ENCODE peak calls at places on chromosomes 16 and 17, in ten cellular contexts. S, V, A, Z, Q, U, M, L, R and T are unnamed samples.

GRCh38 chr17:18261146-18261515 is 669 bp downstream of the MIEF2 start:
- DNase-seq in S (peak; percentile 73), V (peak; percentile 66), A (peak; percentile 66), Z (no peak), Q (peak; percentile 96), U (peak; percentile 87), M (peak; percentile 99), L (peak; percentile 84), R (peak; percentile 81), T (peak; percentile 57)

GRCh38 chr17:57697197-57697596 is 47.9 kb downstream of the CCDC182 start:
- DNase-seq in S (no peak), V (no peak), A (no peak), Z (no peak), Q (no peak), U (no peak), M (no peak), L (no peak), R (no peak), T (no peak)

GRCh38 chr16:546909-547770 is 13.1 kb upstream of the PRR35 start:
- DNase-seq in S (peak; percentile 64), V (peak; percentile 86), A (peak; percentile 91), Z (peak; percentile 55), Q (peak; percentile 91), U (peak; percentile 62), M (peak; percentile 59), L (peak; percentile 58), R (peak; percentile 82), T (peak; percentile 77)

GRCh38 chr17:65712383-65713267 is 151.2 kb upstream of the AXIN2 start:
- DNase-seq in S (peak; percentile 69), V (no peak), A (no peak), Z (no peak), Q (no peak), U (no peak), M (no peak), L (no peak), R (no peak), T (no peak)

GRCh38 chr17:44529864-44530263 is 26.7 kb upstream of the GPATCH8 start:
- DNase-seq in S (no peak), V (no peak), A (no peak), Z (no peak), Q (no peak), U (no peak), M (no peak), L (no peak), R (no peak), T (no peak)

GRCh38 chr17:8120520-8121443 is 2.5 kb upstream of the ALOXE3 start:
- DNase-seq in S (peak; percentile 58), V (peak; percentile 67), A (peak; percentile 74), Z (peak; percentile 41), Q (peak; percentile 77), U (peak; percentile 59), M (no peak), L (peak; percentile 41), R (peak; percentile 71), T (peak; percentile 43)

GRCh38 chr16:78598186-78598585 is 498.7 kb downstream of the WWOX start:
- DNase-seq in S (no peak), V (no peak), A (no peak), Z (no peak), Q (no peak), U (no peak), M (no peak), L (no peak), R (no peak), T (no peak)

GRCh38 chr16:11079657-11080187 is 135.4 kb downstream of the CLEC16A start:
- DNase-seq in S (no peak), V (no peak), A (no peak), Z (no peak), Q (no peak), U (no peak), M (no peak), L (no peak), R (no peak), T (no peak)

GRCh38 chr17:15023589-15023988 is 241.5 kb downstream of the PMP22 start:
- DNase-seq in S (no peak), V (no peak), A (no peak), Z (no peak), Q (no peak), U (no peak), M (no peak), L (no peak), R (no peak), T (no peak)

GRCh38 chr17:8836821-8837426 is 30.6 kb downstream of the PIK3R6 start:
- DNase-seq in S (no peak), V (no peak), A (no peak), Z (no peak), Q (peak; percentile 18), U (no peak), M (no peak), L (no peak), R (peak; percentile 14), T (no peak)

GRCh38 chr17:3963214-3964201 is 729 bp downstream of the ATP2A3 start:
- DNase-seq in S (no peak), V (peak; percentile 73), A (no peak), Z (no peak), Q (no peak), U (no peak), M (no peak), L (no peak), R (peak; percentile 95), T (no peak)

GRCh38 chr17:76243826-76244679 is 3.8 kb upstream of the RNF157 start:
- DNase-seq in S (no peak), V (no peak), A (no peak), Z (no peak), Q (peak; percentile 50), U (no peak), M (no peak), L (no peak), R (no peak), T (no peak)

GRCh38 chr17:8859029-8859803 is 8.3 kb downstream of the PIK3R6 start:
- DNase-seq in S (no peak), V (no peak), A (no peak), Z (peak; percentile 23), Q (no peak), U (no peak), M (no peak), L (no peak), R (peak; percentile 49), T (no peak)

GRCh38 chr17:60442271-60443201 is 20.2 kb downstream of the CHCT1 start:
- DNase-seq in S (no peak), V (no peak), A (no peak), Z (no peak), Q (no peak), U (no peak), M (no peak), L (no peak), R (no peak), T (no peak)

GRCh38 chr17:8707591-8708453 is 36.8 kb downstream of the CCDC42 start:
- DNase-seq in S (peak; percentile 45), V (no peak), A (no peak), Z (no peak), Q (peak; percentile 64), U (no peak), M (no peak), L (no peak), R (no peak), T (no peak)

GRCh38 chr17:30352247-30352814 is 18.5 kb upstream of the TMIGD1 start:
- DNase-seq in S (no peak), V (no peak), A (no peak), Z (no peak), Q (no peak), U (peak; percentile 58), M (no peak), L (no peak), R (no peak), T (no peak)

GRCh38 chr17:2191785-2192184 is 111.8 kb downstream of the SMG6 start:
- DNase-seq in S (peak; percentile 31), V (no peak), A (no peak), Z (no peak), Q (no peak), U (no peak), M (no peak), L (no peak), R (no peak), T (no peak)

GRCh38 chr17:9211133-9211765 is 189.9 kb downstream of the NTN1 start:
- DNase-seq in S (no peak), V (no peak), A (no peak), Z (no peak), Q (no peak), U (no peak), M (no peak), L (no peak), R (no peak), T (no peak)

GRCh38 chr16:53822936-53823529 is 119.1 kb downstream of the FTO start:
- DNase-seq in S (no peak), V (no peak), A (no peak), Z (no peak), Q (no peak), U (no peak), M (no peak), L (no peak), R (no peak), T (no peak)

DNA sequence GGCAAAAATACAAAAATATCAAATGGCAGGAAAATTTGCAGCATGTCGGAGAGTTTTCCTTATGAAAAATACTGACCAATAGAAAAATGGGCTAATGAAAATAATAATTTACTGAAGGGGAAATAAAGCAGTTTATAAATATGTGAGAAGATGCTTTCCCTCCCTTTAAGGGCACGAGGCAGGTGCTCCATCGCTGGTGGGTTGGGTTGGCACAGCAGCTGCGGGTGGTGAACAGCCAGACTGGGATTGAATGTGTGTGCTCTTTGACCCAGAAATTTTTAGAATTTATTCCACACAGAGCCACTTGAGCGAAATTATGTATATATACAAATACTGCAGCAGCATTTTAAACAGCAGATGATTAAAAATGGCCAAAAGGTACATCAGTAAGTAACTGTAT is 109.1 kb upstream of the ZNF750 start:
- DNase-seq in S (no peak), V (no peak), A (no peak), Z (no peak), Q (no peak), U (no peak), M (no peak), L (no peak), R (no peak), T (no peak)
- H3K9me3 ChIP-seq in S (peaks cover 22% of the 10 kb centered on the region), V (peaks cover 16% of the 10 kb centered on the region), A (peaks cover 2% of the 10 kb centered on the region), Z (no peaks in the 10 kb centered on the region), Q (no peaks in the 10 kb centered on the region), U (no peaks in the 10 kb centered on the region), M (no peaks in the 10 kb centered on the region), L (no peaks in the 10 kb centered on the region), R (no peaks in the 10 kb centered on the region), T (no peaks in the 10 kb centered on the region)

GRCh38 chr17:46832945-46833839 is 14.7 kb upstream of the WNT3 start:
- DNase-seq in S (no peak), V (no peak), A (no peak), Z (no peak), Q (peak; percentile 54), U (peak; percentile 67), M (no peak), L (no peak), R (no peak), T (peak; percentile 15)
- TF ChIP-seq POLR2A in S (no peak), V (no peak), A (no peak), Z (no peak), Q (no peak), U (peak; percentile 59), M (no peak), L (no peak), R (no peak), T (no peak)

GRCh38 chr17:6276711-6277110 is 158.2 kb downstream of the AIPL1 start:
- DNase-seq in S (no peak), V (no peak), A (no peak), Z (no peak), Q (no peak), U (no peak), M (no peak), L (no peak), R (no peak), T (no peak)
- TF ChIP-seq CTCF in S (no peak), V (no peak), A (no peak), Z (no peak), Q (no peak), U (no peak), M (no peak), L (no peak), R (no peak), T (no peak)

GRCh38 chr16:85046472-85046916 is 18.9 kb downstream of the KIAA0513 start:
- DNase-seq in S (no peak), V (no peak), A (no peak), Z (no peak), Q (no peak), U (no peak), M (no peak), L (no peak), R (no peak), T (no peak)
- H3K9me3 ChIP-seq in S (no peaks in the 10 kb centered on the region), V (no peaks in the 10 kb centered on the region), A (no peaks in the 10 kb centered on the region), Z (no peaks in the 10 kb centered on the region), Q (no peaks in the 10 kb centered on the region), U (no peaks in the 10 kb centered on the region), M (no peaks in the 10 kb centered on the region), L (no peaks in the 10 kb centered on the region), R (no peaks in the 10 kb centered on the region), T (no peaks in the 10 kb centered on the region)